ENCODE peak calls at places on chromosome 15, in eight cellular contexts. Z is cardiac muscle cell; R is hepatocyte; O is CD8-positive, alpha-beta T cell; W is CD4-positive, CD25-positive, alpha-beta regulatory T cell; I is effector memory CD4-positive, alpha-beta T cell; Q is uterus; K is fibroblast of lung. E is an unnamed sample. For H3K4me1, H3K36me3 and H3K27me3, the result is how much of the 10 kb centered on the place peaks cover.

GRCh38 chr15:81330351-81331085 is 6.6 kb upstream of the STARD5 start:
- DNase-seq in W (no peak), Q (no peak), I (no peak), R (no peak), Z (peak), K (peak), O (no peak), E (no peak)

GRCh38 chr15:83913034-83913632 is 259.2 kb downstream of the ADAMTSL3 start:
- DNase-seq in O (no peak), Q (no peak), I (no peak), Z (no peak), W (no peak), R (no peak), K (no peak), E (no peak)

GRCh38 chr15:51731549-51732267 is 5.7 kb downstream of the LYSMD2 start:
- DNase-seq in O (peak), W (peak), Z (peak), K (peak), Q (no peak), R (no peak), I (no peak), E (peak)

GRCh38 chr15:25242957-25243799 is 195.6 kb downstream of the UBE3A start:
- DNase-seq in R (no peak), K (no peak), Q (peak), I (no peak), W (no peak), O (peak), Z (no peak), E (no peak)

GRCh38 chr15:100002787-100003536 is 269.7 kb upstream of the LYSMD4 start:
- DNase-seq in W (no peak), Z (no peak), R (no peak), O (no peak), Q (no peak), I (no peak), K (no peak), E (no peak)

GRCh38 chr15:95682129-95682528 is 648.4 kb upstream of the NR2F2 start:
- DNase-seq in I (no peak), O (no peak), Z (no peak), W (no peak), K (no peak), Q (no peak), R (no peak), E (no peak)

GRCh38 chr15:77830041-77830440 is 197.3 kb upstream of the LINGO1 start:
- DNase-seq in Q (no peak), Z (peak), W (no peak), R (no peak), K (peak), O (no peak), I (no peak), E (no peak)

GRCh38 chr15:40084657-40085056 is 24.0 kb downstream of the BMF start:
- DNase-seq in W (no peak), R (no peak), Q (no peak), Z (no peak), K (no peak), I (no peak), O (no peak), E (no peak)

GRCh38 chr15:71136159-71137137 is 21.2 kb downstream of the THSD4 start:
- DNase-seq in R (no peak), K (peak), Q (peak), Z (peak), O (no peak), I (no peak), W (no peak), E (no peak)

GRCh38 chr15:25481208-25481862 is 42.5 kb upstream of the UBE3A start:
- DNase-seq in R (no peak), O (no peak), I (no peak), W (no peak), Q (no peak), K (peak), Z (no peak), E (no peak)

GRCh38 chr15:45114076-45114750 is at the start of the genes DUOX2 and DUOXA2:
- DNase-seq in R (peak), O (no peak), K (no peak), W (no peak), Z (no peak), I (no peak), Q (no peak), E (no peak)

GRCh38 chr15:37111427-37111717 is 11.0 kb upstream of the MEIS2 start:
- DNase-seq in W (no peak), R (no peak), I (no peak), K (no peak), Q (no peak), Z (no peak), O (no peak), E (no peak)

GRCh38 chr15:71294636-71295241 is 179.5 kb downstream of the THSD4 start:
- DNase-seq in O (no peak), W (no peak), I (no peak), R (no peak), Q (peak), K (peak), Z (peak), E (no peak)

GRCh38 chr15:47813985-47814384 is 96.7 kb downstream of the SEMA6D start:
- DNase-seq in K (no peak), I (no peak), Z (no peak), O (no peak), W (peak), R (no peak), Q (no peak), E (no peak)

GRCh38 chr15:51380999-51381806 is 39.7 kb downstream of the GLDN start:
- DNase-seq in W (peak), Z (peak), K (peak), Q (peak), R (peak), O (no peak), I (no peak), E (no peak)

GRCh38 chr15:56832125-56832524 is 86.3 kb upstream of the TCF12 start:
- DNase-seq in Z (peak), R (peak), Q (peak), K (no peak), W (no peak), I (no peak), O (no peak), E (no peak)

GRCh38 chr15:94703591-94703990 is 472.2 kb downstream of the MCTP2 start:
- DNase-seq in Z (no peak), W (no peak), I (no peak), R (no peak), K (no peak), Q (no peak), O (no peak), E (no peak)

GRCh38 chr15:62392411-62392810 is 227.3 kb upstream of the C2CD4B start:
- DNase-seq in Q (no peak), R (peak), K (peak), W (peak), I (no peak), O (no peak), Z (peak), E (no peak)

GRCh38 chr15:65312400-65312916 is 8.0 kb downstream of the RNU5B-1 start:
- DNase-seq in I (no peak), K (no peak), W (no peak), R (no peak), Q (no peak), O (no peak), Z (peak), E (no peak)

GRCh38 chr15:67691450-67691849 is 133.9 kb upstream of the SKOR1 start:
- DNase-seq in Z (no peak), Q (no peak), R (no peak), K (no peak), W (no peak), I (no peak), O (no peak), E (no peak)

GRCh38 chr15:51244366-51244977 is 93.9 kb downstream of the CYP19A1 start:
- DNase-seq in Z (peak), W (no peak), Q (no peak), O (no peak), I (no peak), K (no peak), R (no peak), E (no peak)

GRCh38 chr15:27486036-27486435 is 515.1 kb downstream of the GABRG3 start:
- DNase-seq in K (peak), Q (no peak), I (no peak), R (no peak), W (no peak), Z (no peak), O (no peak), E (no peak)

GRCh38 chr15:69172854-69173253 is 12.4 kb downstream of the GLCE start:
- DNase-seq in W (no peak), R (no peak), Z (no peak), O (no peak), Q (no peak), K (no peak), I (no peak), E (no peak)

GRCh38 chr15:55552926-55553325 is 35.2 kb downstream of the PYGO1 start:
- DNase-seq in O (no peak), I (no peak), K (peak), R (peak), Q (no peak), W (no peak), Z (peak), E (no peak)

GRCh38 chr15:83206387-83206970 is 1.1 kb downstream of the HDGFL3 start:
- DNase-seq in O (no peak), W (no peak), I (no peak), Q (no peak), R (no peak), Z (no peak), K (peak), E (no peak)

GRCh38 chr15:70863450-70864218 is 9.7 kb upstream of the LARP6 start:
- DNase-seq in I (no peak), O (no peak), K (peak), R (peak), Z (peak), W (no peak), Q (no peak), E (no peak)

GRCh38 chr15:100596792-100597191 is 5.2 kb downstream of the LINS1 start:
- DNase-seq in Q (peak), Z (peak), O (peak), W (peak), K (peak), I (peak), R (no peak), E (peak)

GRCh38 chr15:57333487-57333886 is 42.8 kb upstream of the CGNL1 start:
- DNase-seq in W (no peak), Z (peak), R (no peak), K (peak), O (no peak), I (no peak), Q (no peak), E (no peak)

GRCh38 chr15:98775498-98776230 is 127.3 kb downstream of the IGF1R start:
- DNase-seq in Q (no peak), I (no peak), K (no peak), Z (no peak), R (no peak), O (no peak), W (no peak), E (no peak)

GRCh38 chr15:78368671-78369070 is 28.5 kb downstream of the CRABP1 start:
- DNase-seq in I (no peak), O (no peak), W (no peak), K (no peak), Q (no peak), Z (no peak), R (peak), E (no peak)

GRCh38 chr15:71599404-71600225 is 210.7 kb upstream of the NR2E3 start:
- DNase-seq in R (peak), K (peak), W (no peak), O (no peak), Q (peak), Z (peak), I (no peak), E (no peak)

GRCh38 chr15:69668049-69668705 is 215.6 kb downstream of the RPLP1 start:
- DNase-seq in O (no peak), Q (no peak), I (no peak), R (no peak), W (no peak), K (no peak), Z (no peak), E (no peak)

GRCh38 chr15:31266712-31267111 is 59.9 kb upstream of the KLF13 start:
- DNase-seq in O (no peak), W (no peak), I (no peak), R (peak), Q (no peak), K (no peak), Z (no peak), E (no peak)

GRCh38 chr15:62453356-62453755 is 288.3 kb upstream of the C2CD4B start:
- DNase-seq in I (no peak), Q (no peak), K (no peak), W (no peak), R (no peak), Z (no peak), O (no peak), E (no peak)

GRCh38 chr15:69467636-69468035 is 15.0 kb downstream of the RPLP1 start:
- DNase-seq in K (no peak), W (no peak), R (peak), O (no peak), Q (no peak), I (no peak), Z (no peak), E (no peak)

GRCh38 chr15:63037996-63038720 is 4.4 kb upstream of the TPM1 start:
- DNase-seq in I (no peak), Q (no peak), W (no peak), O (no peak), Z (no peak), R (no peak), K (no peak), E (no peak)

DNA sequence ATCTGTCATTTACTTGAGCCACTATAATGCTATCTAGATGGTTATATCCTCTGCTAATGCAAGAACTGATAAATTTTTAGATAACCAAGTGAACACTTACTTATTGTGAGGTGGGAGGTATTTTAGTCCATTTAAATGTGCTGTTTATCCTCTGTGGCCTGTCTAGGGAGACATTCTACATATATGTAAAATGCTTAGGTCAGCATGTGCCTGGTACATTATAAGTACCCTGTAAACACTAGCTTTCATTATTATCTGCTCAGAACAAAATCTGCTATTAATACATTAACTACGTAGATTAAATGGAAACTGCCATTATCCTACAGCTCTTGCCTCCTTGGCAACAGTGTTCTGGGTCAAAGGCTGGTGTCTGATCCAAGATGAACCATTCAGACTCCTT is 41.8 kb upstream of the MAPKBP1 start:
- DNase-seq in K (no peak), W (no peak), Z (no peak), O (no peak), R (no peak), Q (no peak), I (no peak), E (no peak)
- H3K4me1 ChIP-seq in K (under half), W (under half), Z (under half), O (under half), R (under half), Q (under half), I (under half), E (under half)

GRCh38 chr15:89377042-89377841 is 42.6 kb upstream of the POLG start:
- DNase-seq in R (no peak), Q (no peak), O (no peak), K (no peak), W (no peak), Z (no peak), I (no peak), E (no peak)
- H3K36me3 ChIP-seq in R (under half), Q (under half), O (under half), K (under half), W (under half), Z (under half), I (under half), E (under half)

DNA sequence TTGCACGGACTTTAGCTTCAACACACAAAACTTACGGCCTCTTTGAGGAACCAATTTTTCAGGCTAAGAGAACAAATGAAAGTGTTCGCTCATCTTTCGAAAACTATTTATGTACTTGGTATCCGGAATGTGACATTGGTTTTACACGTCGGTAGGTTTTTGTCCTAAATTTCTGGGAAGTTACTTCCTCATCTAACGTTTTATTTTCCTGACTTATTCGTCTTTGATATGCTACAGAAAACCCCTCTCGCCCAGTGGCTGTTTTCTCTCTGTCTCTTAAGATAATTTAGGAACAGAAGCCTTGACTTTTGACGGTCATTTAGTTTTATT is 879 bp upstream of the GREM1 start:
- DNase-seq in K (no peak), I (no peak), Q (no peak), Z (no peak), W (no peak), R (no peak), O (no peak), E (no peak)
- H3K27me3 ChIP-seq in K (under half), I (under half), Q (under half), Z (half or more), W (under half), R (half or more), O (under half), E (under half)

DNA sequence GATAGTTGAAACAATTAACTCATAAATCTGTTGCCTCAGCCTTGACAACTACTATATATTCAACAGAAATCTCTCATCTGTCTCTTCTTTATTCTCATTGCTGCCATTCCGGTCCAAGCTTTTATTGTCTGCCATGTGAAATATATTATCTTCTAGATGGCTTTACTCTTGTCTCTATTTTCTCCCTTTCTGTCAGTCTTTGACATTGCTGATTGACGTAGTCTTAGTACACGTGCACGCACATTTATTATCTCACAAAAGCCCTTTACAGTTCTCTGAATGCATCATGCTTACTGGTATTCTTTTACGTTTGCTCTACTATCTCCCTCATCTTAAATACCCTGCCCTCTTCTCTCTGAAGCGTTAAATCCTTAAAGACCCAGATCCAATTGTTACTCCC is 5.6 kb downstream of the PDIA3 start:
- DNase-seq in R (no peak), O (no peak), I (no peak), Z (no peak), Q (no peak), K (no peak), W (no peak), E (no peak)
- H3K4me1 ChIP-seq in R (under half), O (half or more), I (under half), Z (under half), Q (under half), K (under half), W (under half), E (half or more)

GRCh38 chr15:59791079-59791478 is 102.0 kb upstream of the BNIP2 start:
- DNase-seq in I (no peak), W (no peak), O (no peak), Z (no peak), R (no peak), Q (no peak), K (no peak), E (no peak)
- H3K36me3 ChIP-seq in I (under half), W (under half), O (under half), Z (under half), R (under half), Q (under half), K (under half), E (under half)

GRCh38 chr15:33601461-33601860 is 290.7 kb downstream of the RYR3 start:
- DNase-seq in R (no peak), W (no peak), K (no peak), Z (no peak), Q (no peak), I (no peak), O (no peak), E (no peak)

GRCh38 chr15:33600161-33600560 is 289.4 kb downstream of the RYR3 start:
- DNase-seq in Z (no peak), Q (no peak), O (no peak), W (no peak), R (no peak), K (no peak), I (no peak), E (no peak)
- H3K27me3 ChIP-seq in Z (under half), Q (under half), O (under half), W (under half), R (under half), K (under half), I (under half), E (under half)

E was measured in CD4-positive, alpha-beta memory T cell.